ENCODE peak calls at places on chromosomes 16 and 17, in eight cellular contexts. B is pancreas; J is SK-N-SH; K is Peyer's patch; S is CD4-positive, CD25-positive, alpha-beta regulatory T cell; O is fibroblast of lung; I is DND-41; Q is upper lobe of right lung. Y is an unnamed sample.

GRCh38 chr17:51764387-51764971 is 394.0 kb downstream of the CA10 start:
- DNase-seq in J (peak), K (peak), B (peak), I (peak), Q (no peak), S (no peak), O (peak), Y (peak)

GRCh38 chr17:78474631-78475146 is 96.2 kb downstream of the PGS1 start:
- DNase-seq in I (no peak), K (no peak), Q (no peak), B (no peak), S (no peak), J (no peak), O (no peak), Y (no peak)

GRCh38 chr16:64641343-64641742 is 480.5 kb downstream of the CDH11 start:
- DNase-seq in J (no peak), K (no peak), S (no peak), B (no peak), I (no peak), O (no peak), Q (no peak), Y (no peak)

GRCh38 chr16:55513616-55514015 is 4.7 kb downstream of the LPCAT2 start:
- DNase-seq in K (no peak), Q (no peak), O (peak), I (no peak), J (no peak), B (no peak), S (no peak), Y (no peak)

GRCh38 chr17:72173475-72174116 is 52.8 kb downstream of the SOX9 start:
- DNase-seq in S (no peak), K (no peak), O (peak), B (no peak), I (no peak), J (no peak), Q (no peak), Y (no peak)

GRCh38 chr17:57461082-57461481 is 204.8 kb downstream of the MSI2 start:
- DNase-seq in Q (no peak), O (peak), J (no peak), B (no peak), K (no peak), S (no peak), I (no peak), Y (no peak)

GRCh38 chr16:3020247-3020603 is at the start of gene TNFRSF12A:
- DNase-seq in K (peak), J (peak), B (peak), Q (peak), I (peak), O (peak), S (peak), Y (peak)

GRCh38 chr16:49593423-49594040 is 219.9 kb downstream of the C16orf78 start:
- DNase-seq in S (no peak), Q (no peak), O (no peak), I (peak), K (no peak), J (no peak), B (no peak), Y (peak)

GRCh38 chr16:19113577-19114358 is at the start of gene ITPRIPL2:
- DNase-seq in B (peak), J (peak), K (peak), O (peak), Q (peak), I (no peak), S (no peak), Y (no peak)

GRCh38 chr16:79994413-79994812 is 393.9 kb upstream of the MAF start:
- DNase-seq in J (no peak), O (no peak), I (no peak), K (no peak), Q (no peak), B (no peak), S (no peak), Y (no peak)

GRCh38 chr17:79752175-79752574 is 21.4 kb downstream of the ENPP7 start:
- DNase-seq in S (no peak), B (no peak), J (no peak), Q (peak), K (no peak), O (no peak), I (no peak), Y (no peak)

GRCh38 chr17:56142325-56142724 is 10.9 kb upstream of the ANKFN1 start:
- DNase-seq in S (no peak), B (no peak), I (no peak), J (no peak), O (peak), Q (no peak), K (no peak), Y (no peak)

GRCh38 chr17:80738020-80738380 is 193.4 kb downstream of the RPTOR start:
- DNase-seq in J (no peak), O (no peak), Q (no peak), S (no peak), B (no peak), K (no peak), I (no peak), Y (no peak)

GRCh38 chr16:2154533-2155090 is 970 bp upstream of the TRAF7 start:
- DNase-seq in B (no peak), O (no peak), K (peak), J (no peak), S (no peak), Q (no peak), I (no peak), Y (no peak)

GRCh38 chr17:61200349-61200735 is 199.3 kb upstream of the TBX2 start:
- DNase-seq in Q (no peak), O (peak), I (no peak), B (no peak), S (no peak), J (no peak), K (no peak), Y (no peak)

GRCh38 chr17:29115906-29116651 is 64.1 kb downstream of the MYO18A start:
- DNase-seq in S (no peak), O (peak), J (peak), K (no peak), Q (no peak), B (no peak), I (peak), Y (peak)

GRCh38 chr17:33113281-33114010 is 121.8 kb downstream of the SPACA3 start:
- DNase-seq in B (no peak), S (no peak), J (peak), O (peak), K (no peak), I (no peak), Q (no peak), Y (peak)

GRCh38 chr17:35849469-35850348 is 19.0 kb downstream of the HEATR9 start:
- DNase-seq in I (peak), S (peak), O (peak), Q (no peak), B (no peak), K (peak), J (peak), Y (peak)

GRCh38 chr17:29524692-29525091 is 42.1 kb downstream of the ABHD15 start:
- DNase-seq in O (no peak), S (no peak), Q (no peak), I (no peak), B (no peak), J (no peak), K (no peak), Y (no peak)

GRCh38 chr16:8070501-8070900 is 519.8 kb downstream of the TMEM114 start:
- DNase-seq in J (no peak), O (no peak), I (no peak), K (no peak), B (no peak), Q (no peak), S (no peak), Y (no peak)

GRCh38 chr16:69417537-69418199 is 6.8 kb upstream of the CYB5B start:
- DNase-seq in O (peak), Q (no peak), B (no peak), S (no peak), I (no peak), K (no peak), J (no peak), Y (no peak)

DNA sequence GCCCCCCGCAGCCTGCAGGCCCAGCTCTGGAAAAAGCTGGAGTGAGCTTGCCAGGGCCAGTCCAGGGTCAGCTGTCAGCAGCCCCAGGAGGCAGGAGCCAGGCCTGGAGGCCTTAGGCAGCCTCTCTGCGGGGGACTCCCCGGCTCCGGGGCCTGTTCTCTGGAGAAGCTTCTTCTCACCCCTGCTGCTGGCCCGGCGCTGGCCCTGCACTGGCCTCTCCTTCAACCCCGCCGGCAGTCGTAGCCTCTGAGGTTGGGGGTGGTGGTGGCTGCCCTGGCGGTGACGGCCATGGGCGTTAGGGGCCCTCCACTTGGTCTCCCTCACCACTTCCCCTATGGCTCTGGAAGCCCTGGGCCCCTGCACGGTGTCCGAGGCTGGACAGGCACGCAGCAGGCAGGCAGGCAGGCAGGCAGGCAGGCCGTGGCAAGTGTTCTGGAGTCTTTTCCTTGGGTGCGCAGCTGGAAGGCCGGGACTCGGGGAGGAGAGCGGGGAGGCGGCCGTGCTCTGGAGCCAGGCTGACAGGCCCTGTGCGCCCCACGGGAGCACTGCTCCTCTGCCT is 2.1 kb downstream of the FOXF1 start:
- DNase-seq in Q (peak), J (no peak), K (no peak), O (peak), S (no peak), I (no peak), B (no peak), Y (no peak)
- H3K4me3 ChIP-seq in Q (peak), J (no peak), K (peak), O (peak), S (no peak), I (no peak), B (no peak), Y (no peak)

GRCh38 chr17:9330140-9330902 is 245.3 kb downstream of the STX8 start:
- DNase-seq in B (no peak), I (no peak), S (no peak), Q (no peak), J (no peak), O (no peak), K (no peak), Y (no peak)
- H3K4me3 ChIP-seq in B (no peak), I (no peak), S (no peak), Q (no peak), J (no peak), O (no peak), K (no peak), Y (no peak)

DNA sequence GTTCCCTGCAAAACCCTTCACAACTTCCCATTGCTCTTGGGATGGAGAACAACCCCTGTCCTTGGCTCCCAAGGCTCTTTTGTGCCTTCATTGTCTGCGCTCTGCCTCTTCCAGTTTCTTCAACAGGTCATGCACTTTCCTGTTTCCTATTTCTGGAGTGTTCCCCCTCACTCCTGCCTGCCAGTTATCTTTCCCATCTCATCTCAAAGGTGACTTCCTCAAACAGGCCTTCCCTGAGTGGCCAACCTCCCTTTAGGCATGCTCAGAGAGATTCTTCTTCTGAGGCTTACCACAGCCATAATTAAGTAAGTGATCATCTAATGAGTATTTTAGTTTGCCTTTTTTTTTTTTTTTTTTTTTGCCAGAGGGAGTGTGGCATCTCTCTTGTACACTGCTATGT is 2.9 kb upstream of the CYLD start:
- DNase-seq in B (no peak), O (no peak), I (no peak), Q (no peak), S (no peak), J (no peak), K (no peak), Y (no peak)
- H3K4me3 ChIP-seq in B (no peak), O (no peak), I (no peak), Q (no peak), S (no peak), J (no peak), K (no peak), Y (no peak)

DNA sequence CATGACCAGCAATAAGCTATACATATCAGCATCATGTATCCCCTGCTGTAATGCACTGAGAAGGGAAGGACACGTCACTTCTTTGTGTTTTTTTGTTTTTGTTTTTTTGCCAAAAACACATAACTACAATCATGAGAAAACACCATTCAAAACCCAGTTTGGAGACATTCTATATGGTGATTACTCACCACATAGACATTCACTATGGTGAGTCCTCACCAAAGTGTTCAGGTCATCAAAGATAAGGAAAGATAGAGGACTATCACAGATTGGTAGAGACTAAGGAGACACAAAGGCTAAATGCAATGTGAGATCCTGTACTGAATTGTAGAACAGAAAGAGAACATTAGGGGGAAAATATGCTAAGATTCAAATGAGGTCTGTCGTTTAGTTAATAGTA is 46.7 kb downstream of the PIK3R5 start:
- DNase-seq in J (no peak), S (no peak), K (no peak), B (no peak), I (no peak), Q (no peak), O (peak), Y (no peak)
- H3K4me3 ChIP-seq in J (no peak), S (no peak), K (no peak), B (no peak), I (no peak), Q (no peak), O (no peak), Y (no peak)

GRCh38 chr17:68238894-68239293 is 8.9 kb upstream of the AMZ2 start:
- DNase-seq in K (no peak), J (no peak), Q (no peak), O (no peak), S (no peak), B (no peak), I (peak), Y (no peak)
- H3K4me3 ChIP-seq in K (no peak), J (no peak), Q (no peak), O (no peak), S (peak), B (no peak), I (no peak), Y (no peak)

GRCh38 chr16:9257843-9258242 is 166.4 kb downstream of the HAPSTR1 start:
- DNase-seq in I (no peak), J (no peak), S (no peak), O (no peak), Q (no peak), B (no peak), K (no peak), Y (no peak)
- H3K4me3 ChIP-seq in I (no peak), J (no peak), S (no peak), O (no peak), Q (no peak), B (no peak), K (no peak), Y (no peak)

GRCh38 chr16:51442140-51442539 is 291.1 kb upstream of the SALL1 start:
- DNase-seq in J (no peak), Q (no peak), K (no peak), S (no peak), B (no peak), I (no peak), O (no peak), Y (no peak)

GRCh38 chr16:51441331-51441730 is 290.3 kb upstream of the SALL1 start:
- DNase-seq in K (no peak), S (no peak), J (no peak), O (no peak), B (no peak), I (no peak), Q (no peak), Y (no peak)

GRCh38 chr16:51434567-51435198 is 283.6 kb upstream of the SALL1 start:
- DNase-seq in I (no peak), O (no peak), Q (no peak), J (no peak), K (no peak), S (no peak), B (no peak), Y (no peak)

GRCh38 chr16:51445250-51445649 is 294.2 kb upstream of the SALL1 start:
- DNase-seq in J (no peak), S (no peak), I (no peak), K (no peak), Q (no peak), O (no peak), B (no peak), Y (no peak)

GRCh38 chr16:51440096-51440495 is 289.0 kb upstream of the SALL1 start:
- DNase-seq in Q (no peak), J (no peak), K (no peak), S (no peak), I (no peak), O (no peak), B (no peak), Y (no peak)
- H3K4me3 ChIP-seq in Q (no peak), J (no peak), K (no peak), S (no peak), I (no peak), O (no peak), B (no peak), Y (no peak)

GRCh38 chr17:37789166-37789565 is 44.3 kb upstream of the HNF1B start:
- DNase-seq in O (no peak), K (no peak), B (no peak), S (no peak), Q (no peak), J (no peak), I (no peak), Y (no peak)
- H3K4me3 ChIP-seq in O (no peak), K (no peak), B (no peak), S (no peak), Q (no peak), J (no peak), I (no peak), Y (no peak)

GRCh38 chr16:85312642-85313540 is 200.6 kb upstream of the CIBAR2 start:
- DNase-seq in I (no peak), B (no peak), S (no peak), J (no peak), Q (no peak), K (no peak), O (no peak), Y (no peak)

GRCh38 chr16:85312174-85312573 is 199.9 kb upstream of the CIBAR2 start:
- DNase-seq in K (no peak), S (no peak), B (no peak), J (no peak), Q (no peak), O (no peak), I (no peak), Y (no peak)

GRCh38 chr16:85311741-85312140 is 199.5 kb upstream of the CIBAR2 start:
- DNase-seq in O (no peak), J (no peak), B (no peak), I (no peak), K (no peak), S (no peak), Q (no peak), Y (no peak)

GRCh38 chr16:85309656-85310587 is 197.7 kb upstream of the CIBAR2 start:
- DNase-seq in B (peak), J (peak), K (peak), O (no peak), Q (peak), I (peak), S (no peak), Y (peak)

DNA sequence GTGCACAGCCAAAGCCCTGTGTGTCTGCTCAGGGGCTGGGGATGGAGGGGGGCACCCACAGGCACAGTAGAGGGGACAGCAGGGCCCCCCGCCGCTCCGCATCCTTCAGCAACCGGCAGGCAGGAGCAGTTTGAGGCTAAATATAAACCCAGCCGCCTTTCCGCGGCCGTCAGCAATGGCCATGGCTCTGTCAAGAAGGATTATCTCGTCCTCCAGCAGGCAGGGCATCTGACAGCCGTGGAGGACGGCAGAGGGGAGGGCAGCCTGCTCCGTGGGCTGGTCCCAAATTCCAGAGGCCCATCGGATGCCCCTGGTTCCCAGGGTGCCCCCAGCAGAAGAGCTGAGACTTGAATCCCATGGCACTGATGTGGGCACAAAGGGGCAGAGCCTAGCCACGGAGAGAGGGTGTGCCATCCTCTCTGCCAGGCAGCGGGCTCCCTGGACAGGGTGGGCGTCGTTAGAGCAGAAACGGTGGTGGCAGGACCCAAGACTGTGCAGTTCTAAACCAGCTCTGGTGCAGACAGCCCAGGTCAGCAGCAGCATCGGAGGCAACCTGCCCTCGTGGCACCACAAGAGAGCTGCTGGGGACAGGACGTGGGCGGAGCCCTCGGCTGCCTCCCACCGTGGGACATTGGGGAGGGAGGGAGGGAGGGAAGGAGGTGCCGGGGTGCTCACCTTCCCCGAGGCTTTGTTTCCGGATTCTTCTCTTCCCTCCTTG is 198.8 kb upstream of the CIBAR2 start:
- DNase-seq in I (peak), Q (no peak), J (no peak), K (peak), S (peak), B (no peak), O (no peak), Y (no peak)
- H3K4me3 ChIP-seq in I (no peak), Q (no peak), J (no peak), K (no peak), S (no peak), B (no peak), O (no peak), Y (no peak)

DNA sequence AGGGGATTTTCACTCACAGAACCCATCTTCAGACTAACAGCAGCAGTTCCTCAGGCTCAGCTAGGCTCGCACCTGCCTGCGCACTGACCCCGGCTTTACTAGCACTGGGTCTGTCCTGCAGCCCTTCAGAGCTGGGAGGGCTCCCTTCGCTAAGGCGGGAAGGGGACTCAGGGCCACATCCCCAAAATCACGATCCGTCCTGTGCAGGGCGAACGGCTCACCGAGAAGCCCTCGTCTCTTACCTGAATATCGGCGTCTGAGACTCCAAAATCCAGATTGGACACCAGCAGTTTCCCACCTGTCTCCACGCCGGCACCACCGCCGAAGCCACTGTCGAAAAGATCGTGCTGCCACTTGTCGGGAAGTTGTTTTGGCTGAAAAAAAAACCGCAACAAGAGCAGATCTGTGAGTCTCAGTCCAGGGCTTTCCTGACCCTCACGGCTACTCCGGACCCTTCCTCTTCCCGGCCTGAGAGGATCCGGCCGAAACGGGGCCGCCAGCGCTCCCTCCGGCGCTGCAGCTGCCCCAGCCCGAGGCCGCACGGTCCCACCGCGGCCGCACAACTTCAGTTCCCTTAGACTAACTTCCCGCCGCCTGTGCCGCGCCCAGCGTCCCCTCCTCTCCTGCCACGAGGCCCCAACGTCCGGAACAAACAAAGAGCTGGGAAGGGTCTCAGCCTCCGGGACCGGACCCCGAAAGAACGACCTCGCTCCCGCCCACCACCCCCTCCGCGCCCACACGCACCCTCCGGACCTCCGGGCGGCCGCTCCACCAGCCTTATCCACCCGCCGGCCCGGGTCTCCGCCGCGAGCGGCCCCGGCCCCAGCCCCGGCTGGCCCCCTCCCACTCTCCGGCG is 711 bp downstream of the ALYREF start:
- DNase-seq in J (peak), I (peak), S (no peak), B (peak), K (no peak), O (no peak), Q (no peak), Y (no peak)
- H3K4me3 ChIP-seq in J (peak), I (peak), S (peak), B (peak), K (peak), O (peak), Q (peak), Y (peak)